ENCODE peak calls at places on chromosomes 7 and 10, in four cellular contexts. Y, O, W and I are unnamed samples.
A peak's percentile ranks its signal among the peaks of the same experiment; 100 is the strongest.

GRCh38 chr7:14191686-14192098 is 202.2 kb upstream of the ETV1 start:
- DNase-seq in W (peak; percentile 36), Y (peak; percentile 12), O (peak; percentile 10), I (no peak)

GRCh38 chr7:107799645-107800264 is 3.3 kb downstream of the SLC26A3 start:
- DNase-seq in W (no peak), Y (no peak), O (no peak), I (peak; percentile 45)

GRCh38 chr7:134083766-134084487 is 43.2 kb upstream of the LRGUK start:
- DNase-seq in W (peak; percentile 72), Y (no peak), O (peak; percentile 24), I (peak; percentile 36)

GRCh38 chr7:18393465-18394118 is 102.0 kb upstream of the HDAC9 start:
- DNase-seq in Y (no peak), O (no peak), W (no peak), I (no peak)

GRCh38 chr7:28643369-28644340 is 231.3 kb downstream of the CREB5 start:
- DNase-seq in O (no peak), Y (no peak), W (no peak), I (no peak)

GRCh38 chr10:75117996-75118395 is 6.5 kb downstream of the SAMD8 start:
- DNase-seq in Y (no peak), O (no peak), W (no peak), I (no peak)

GRCh38 chr7:92854501-92855238 is 18.3 kb upstream of the CDK6 start:
- DNase-seq in W (no peak), O (no peak), Y (no peak), I (no peak)

GRCh38 chr10:17076626-17077025 is 53.0 kb downstream of the CUBN start:
- DNase-seq in W (no peak), O (no peak), Y (no peak), I (no peak)

GRCh38 chr10:75593690-75594556 is 162.5 kb downstream of the LRMDA start:
- DNase-seq in Y (no peak), W (no peak), O (no peak), I (no peak)

GRCh38 chr7:69540275-69540674 is 58.0 kb upstream of the AUTS2 start:
- DNase-seq in Y (no peak), W (no peak), O (no peak), I (no peak)

GRCh38 chr10:59944339-59944935 is 38.1 kb upstream of the CCDC6 start:
- DNase-seq in Y (no peak), O (no peak), W (no peak), I (no peak)

GRCh38 chr10:112335866-112336265 is 38.0 kb upstream of the ACSL5 start:
- DNase-seq in O (no peak), W (no peak), Y (no peak), I (peak; percentile 72)

GRCh38 chr10:122449153-122449552 is 5.3 kb upstream of the ARMS2 start:
- DNase-seq in Y (no peak), O (no peak), W (no peak), I (no peak)
- H3K4me2 ChIP-seq in Y (no peak overlapping the region), O (no peak overlapping the region), W (no peak overlapping the region), I (no peak overlapping the region)

GRCh38 chr7:96718107-96719003 is 8.7 kb upstream of the SEM1 start:
- DNase-seq in Y (no peak), O (no peak), W (no peak), I (no peak)

GRCh38 chr7:96723622-96724021 is 14.0 kb upstream of the SEM1 start:
- DNase-seq in W (peak; percentile 70), Y (no peak), O (no peak), I (no peak)

GRCh38 chr7:96719164-96719563 is 9.5 kb upstream of the SEM1 start:
- DNase-seq in O (no peak), W (no peak), Y (no peak), I (no peak)

GRCh38 chr7:96720843-96721242 is 11.2 kb upstream of the SEM1 start:
- DNase-seq in O (no peak), W (peak; percentile 76), Y (no peak), I (peak; percentile 16)
- H3K4me2 ChIP-seq in O (no peak overlapping the region), W (peak overlapping the region; percentile 15), Y (no peak overlapping the region), I (no peak overlapping the region)

GRCh38 chr10:126563361-126563760 is 107.1 kb downstream of the C10orf90 start:
- DNase-seq in W (no peak), O (no peak), Y (no peak), I (no peak)

GRCh38 chr10:126564297-126564888 is 106.1 kb downstream of the C10orf90 start:
- DNase-seq in W (no peak), Y (no peak), O (no peak), I (no peak)

GRCh38 chr10:126568809-126569208 is 101.7 kb downstream of the C10orf90 start:
- DNase-seq in O (no peak), W (no peak), Y (no peak), I (no peak)

GRCh38 chr10:126565456-126565855 is 105.0 kb downstream of the C10orf90 start:
- DNase-seq in O (no peak), W (no peak), Y (no peak), I (no peak)

DNA sequence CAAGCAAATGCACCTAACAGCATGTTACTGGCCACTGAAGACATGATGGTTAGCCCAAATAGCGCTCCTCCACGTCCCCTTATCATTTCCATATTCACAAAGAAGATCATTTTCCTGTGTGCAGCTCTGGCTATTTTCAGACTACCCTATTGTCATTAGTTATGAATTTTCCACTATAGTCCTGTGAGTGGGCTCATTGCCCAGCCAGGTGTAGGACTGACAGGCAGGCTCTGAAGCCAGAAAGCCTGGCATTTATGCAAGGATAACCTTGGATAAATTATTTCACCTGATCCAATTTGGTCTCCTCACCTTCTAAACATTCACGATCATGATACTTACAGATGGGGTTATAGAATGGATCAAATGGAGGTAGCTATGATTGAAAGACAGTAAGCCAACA is 104.6 kb downstream of the C10orf90 start:
- DNase-seq in W (no peak), O (no peak), Y (no peak), I (no peak)
- H3K4me2 ChIP-seq in W (no peak overlapping the region), O (no peak overlapping the region), Y (no peak overlapping the region), I (no peak overlapping the region)

DNA sequence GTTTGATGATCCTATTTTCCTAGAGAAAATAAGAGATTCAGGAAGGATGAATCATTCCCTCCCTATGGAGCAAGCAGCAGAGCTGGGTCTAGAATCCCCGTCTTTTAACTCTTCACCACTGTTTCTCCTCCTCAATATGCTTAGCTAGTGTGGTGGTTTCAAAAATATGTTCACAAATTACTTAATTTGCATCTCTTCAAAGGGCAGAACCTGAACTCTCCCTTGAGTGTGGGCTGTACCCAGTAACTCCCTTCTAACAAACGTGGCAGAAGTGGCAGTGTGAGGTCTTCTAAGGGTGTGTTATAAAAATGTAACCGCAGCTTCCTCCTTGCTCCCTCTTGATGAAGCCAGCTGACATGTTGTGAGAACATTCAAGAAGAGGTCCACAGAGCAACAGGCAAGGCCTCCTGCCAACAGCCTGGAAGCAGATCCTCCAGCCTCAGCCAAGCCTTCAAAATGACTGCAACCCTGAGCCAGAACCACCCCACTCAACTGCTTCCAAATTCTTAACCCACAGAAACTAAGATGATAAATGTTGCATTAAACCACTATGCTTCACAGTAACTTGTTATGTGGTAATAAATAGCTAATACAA is 36.6 kb downstream of the SRPK2 start:
- DNase-seq in W (peak; percentile 68), Y (no peak), O (peak; percentile 91), I (peak; percentile 39)
- H3K4me2 ChIP-seq in W (peak overlapping the region; percentile 76), Y (no peak overlapping the region), O (no peak overlapping the region), I (peak overlapping the region; percentile 62)

GRCh38 chr7:101518348-101518747 is 110.7 kb downstream of the MYL10 start:
- DNase-seq in Y (no peak), W (no peak), O (no peak), I (no peak)
- H3K4me2 ChIP-seq in Y (no peak overlapping the region), W (no peak overlapping the region), O (no peak overlapping the region), I (no peak overlapping the region)

GRCh38 chr7:157691521-157692155 is 354.8 kb downstream of the DNAJB6 start:
- DNase-seq in O (no peak), W (no peak), Y (no peak), I (no peak)
- H3K4me2 ChIP-seq in O (no peak overlapping the region), W (no peak overlapping the region), Y (peak overlapping the region; percentile 61), I (peak overlapping the region; percentile 73)

GRCh38 chr10:86392723-86393094 is 26.1 kb upstream of the GRID1 start:
- DNase-seq in Y (no peak), W (no peak), O (no peak), I (no peak)
- H3K4me2 ChIP-seq in Y (no peak overlapping the region), W (no peak overlapping the region), O (no peak overlapping the region), I (no peak overlapping the region)

GRCh38 chr10:43444897-43445466 is 8.1 kb downstream of the ZNF487 start:
- DNase-seq in Y (no peak), W (no peak), O (no peak), I (no peak)
- H3K4me2 ChIP-seq in Y (no peak overlapping the region), W (no peak overlapping the region), O (no peak overlapping the region), I (no peak overlapping the region)

GRCh38 chr7:77327067-77327931 is 88.8 kb downstream of the GSAP start:
- DNase-seq in Y (no peak), O (peak; percentile 94), W (peak; percentile 74), I (peak; percentile 65)
- H3K4me2 ChIP-seq in Y (no peak overlapping the region), O (no peak overlapping the region), W (peak overlapping the region; percentile 7), I (peak overlapping the region; percentile 17)

GRCh38 chr7:158655931-158656441 is 48.6 kb downstream of the NCAPG2 start:
- DNase-seq in O (no peak), W (no peak), Y (no peak), I (no peak)
- H3K4me2 ChIP-seq in O (no peak overlapping the region), W (no peak overlapping the region), Y (no peak overlapping the region), I (no peak overlapping the region)